ENCODE peak calls at places on chromosome 10, in eight cellular contexts. P is SK-N-DZ; B is CD8-positive, alpha-beta memory T cell; L is WTC11; M is SJCRH30; D is right atrium auricular region; O is kidney; Z is activated CD8-positive, alpha-beta memory T cell treated with anti-CD3 and anti-CD28 coated beads, Interleukin-2, amount 50 U/mL, for 48 hours. F is an unnamed sample.

GRCh38 chr10:129207276-129207675 is 259.8 kb upstream of the MGMT start:
- DNase-seq in Z (no peak), B (no peak), D (no peak), M (no peak), P (no peak), O (no peak), L (no peak), F (no peak)

GRCh38 chr10:129417164-129417563 is 49.9 kb upstream of the MGMT start:
- DNase-seq in B (no peak), M (no peak), P (no peak), L (no peak), Z (no peak), D (no peak), O (no peak), F (no peak)

GRCh38 chr10:110446954-110447608 is 50.6 kb upstream of the DUSP5 start:
- DNase-seq in O (no peak), D (no peak), M (peak; percentile 51), B (no peak), P (no peak), L (no peak), Z (no peak), F (no peak)

GRCh38 chr10:96863922-96864543 is 31.9 kb downstream of the LCOR start:
- DNase-seq in D (no peak), M (no peak), B (no peak), Z (no peak), P (no peak), O (no peak), L (no peak), F (no peak)

GRCh38 chr10:66167816-66168215 is 758.0 kb upstream of the LRRTM3 start:
- DNase-seq in O (no peak), D (no peak), Z (no peak), L (no peak), P (no peak), M (peak; percentile 81), B (no peak), F (no peak)

GRCh38 chr10:116910924-116911323 is 61.6 kb downstream of the ENO4 start:
- DNase-seq in Z (no peak), L (no peak), D (no peak), M (no peak), B (no peak), P (no peak), O (no peak), F (no peak)

GRCh38 chr10:97101166-97101940 is 84.4 kb downstream of the SLIT1 start:
- DNase-seq in O (no peak), Z (no peak), D (no peak), B (no peak), M (no peak), L (no peak), P (no peak), F (no peak)

GRCh38 chr10:54454271-54454670 is 346.8 kb downstream of the PCDH15 start:
- DNase-seq in M (no peak), O (no peak), P (no peak), Z (no peak), L (no peak), D (no peak), B (no peak), F (no peak)

GRCh38 chr10:71765176-71765906 is 8.0 kb downstream of the VSIR start:
- DNase-seq in M (no peak), B (no peak), D (no peak), O (no peak), Z (no peak), L (no peak), P (no peak), F (no peak)

GRCh38 chr10:5466451-5466996 is 32.8 kb downstream of the CALML5 start:
- DNase-seq in O (peak; percentile 89), P (peak; percentile 61), L (peak; percentile 64), B (no peak), Z (no peak), M (peak; percentile 76), D (no peak), F (no peak)

GRCh38 chr10:110918269-110918632 is 729 bp downstream of the BBIP1 start:
- DNase-seq in P (peak; percentile 93), D (peak; percentile 96), B (no peak), O (no peak), Z (no peak), M (no peak), L (peak; percentile 98), F (peak; percentile 80)

GRCh38 chr10:30701471-30702173 is 72.1 kb upstream of the LYZL2 start:
- DNase-seq in D (no peak), M (peak; percentile 37), Z (peak; percentile 86), O (no peak), P (peak; percentile 14), L (no peak), B (peak; percentile 82), F (peak; percentile 68)

GRCh38 chr10:681670-682318 is 7.7 kb downstream of the DIP2C start:
- DNase-seq in P (no peak), L (no peak), B (no peak), O (peak; percentile 79), D (no peak), M (no peak), Z (no peak), F (no peak)

GRCh38 chr10:124992462-124993344 is 50.8 kb downstream of the ZRANB1 start:
- DNase-seq in M (peak; percentile 60), Z (no peak), L (peak; percentile 67), B (no peak), O (peak; percentile 88), P (peak; percentile 56), D (peak; percentile 78), F (no peak)

GRCh38 chr10:14658331-14659122 is 116.2 kb downstream of the FAM107B start:
- DNase-seq in L (no peak), M (no peak), O (no peak), D (no peak), P (no peak), B (no peak), Z (no peak), F (no peak)

GRCh38 chr10:51144161-51144781 is 70.0 kb downstream of the PRKG1 start:
- DNase-seq in P (no peak), L (no peak), Z (no peak), B (no peak), M (no peak), O (no peak), D (no peak), F (no peak)

GRCh38 chr10:5805680-5806079 is 7.6 kb downstream of the GDI2 start:
- DNase-seq in O (no peak), Z (no peak), M (no peak), D (no peak), L (no peak), B (no peak), P (no peak), F (no peak)

F was measured in naive thymus-derived CD4-positive, alpha-beta T cell.